ENCODE peak calls at places on chromosomes 5 and 9, in eight cellular contexts. Z, Q, N, A, C, Y, W and P are unnamed samples.

GRCh38 chr5:65548281-65548680 is 14.7 kb downstream of the CENPK start:
- DNase-seq in Z (no peak), Q (no peak), N (no peak), A (no peak), C (no peak), Y (no peak), W (no peak), P (no peak)

GRCh38 chr5:54761213-54761701 is 224.1 kb downstream of the ESM1 start:
- DNase-seq in Z (no peak), Q (peak), N (no peak), A (no peak), C (peak), Y (peak), W (peak), P (no peak)

GRCh38 chr9:98099346-98099745 is 19.7 kb downstream of the TRIM14 start:
- DNase-seq in Z (no peak), Q (no peak), N (no peak), A (no peak), C (no peak), Y (no peak), W (no peak), P (no peak)

GRCh38 chr5:173159256-173159655 is 14.9 kb downstream of the BNIP1 start:
- DNase-seq in Z (no peak), Q (no peak), N (no peak), A (no peak), C (no peak), Y (no peak), W (no peak), P (no peak)

GRCh38 chr5:95870105-95870672 is 47.7 kb upstream of the GLRX start:
- DNase-seq in Z (no peak), Q (peak), N (no peak), A (peak), C (no peak), Y (no peak), W (no peak), P (no peak)

GRCh38 chr5:149206524-149207141 is 65.0 kb upstream of the AFAP1L1 start:
- DNase-seq in Z (no peak), Q (peak), N (no peak), A (no peak), C (peak), Y (no peak), W (no peak), P (peak)

GRCh38 chr5:43037929-43038510 is 2.1 kb downstream of the ANXA2R start:
- DNase-seq in Z (no peak), Q (peak), N (peak), A (no peak), C (no peak), Y (no peak), W (no peak), P (no peak)

GRCh38 chr9:133771486-133772482 is 33.6 kb upstream of the SARDH start:
- DNase-seq in Z (no peak), Q (no peak), N (no peak), A (no peak), C (no peak), Y (peak), W (no peak), P (peak)

GRCh38 chr5:129096382-129096991 is 1.9 kb downstream of the ISOC1 start:
- DNase-seq in Z (no peak), Q (no peak), N (peak), A (no peak), C (no peak), Y (no peak), W (peak), P (no peak)

GRCh38 chr5:132459983-132460834 is 30.4 kb downstream of the IRF1 start:
- DNase-seq in Z (peak), Q (no peak), N (peak), A (no peak), C (peak), Y (no peak), W (no peak), P (peak)

GRCh38 chr9:37920471-37921167 is 16.7 kb upstream of the SLC25A51 start:
- DNase-seq in Z (no peak), Q (no peak), N (peak), A (no peak), C (no peak), Y (no peak), W (peak), P (no peak)

GRCh38 chr9:6214451-6214850 is 1.2 kb upstream of the IL33 start:
- DNase-seq in Z (no peak), Q (peak), N (no peak), A (no peak), C (no peak), Y (no peak), W (no peak), P (no peak)

GRCh38 chr9:76240578-76240977 is 153.6 kb downstream of the RFK start:
- DNase-seq in Z (no peak), Q (no peak), N (no peak), A (no peak), C (no peak), Y (no peak), W (no peak), P (no peak)

GRCh38 chr9:2125909-2126308 is 110.8 kb downstream of the SMARCA2 start:
- DNase-seq in Z (no peak), Q (peak), N (no peak), A (peak), C (no peak), Y (no peak), W (no peak), P (no peak)

GRCh38 chr5:90586469-90586868 is 27.9 kb downstream of the ADGRV1 start:
- DNase-seq in Z (no peak), Q (no peak), N (no peak), A (no peak), C (no peak), Y (no peak), W (no peak), P (no peak)

GRCh38 chr9:114289571-114290481 is 33.1 kb upstream of the ORM1 start:
- DNase-seq in Z (no peak), Q (no peak), N (no peak), A (no peak), C (no peak), Y (peak), W (no peak), P (peak)

GRCh38 chr5:137699291-137700281 is 36.3 kb downstream of the KLHL3 start:
- DNase-seq in Z (no peak), Q (peak), N (no peak), A (no peak), C (no peak), Y (no peak), W (no peak), P (no peak)

GRCh38 chr5:137693951-137694721 is 41.8 kb downstream of the KLHL3 start:
- DNase-seq in Z (no peak), Q (no peak), N (no peak), A (no peak), C (no peak), Y (no peak), W (no peak), P (no peak)

GRCh38 chr5:137693307-137693950 is 42.5 kb downstream of the KLHL3 start:
- DNase-seq in Z (no peak), Q (no peak), N (no peak), A (no peak), C (no peak), Y (no peak), W (no peak), P (no peak)

GRCh38 chr5:137696481-137696880 is 39.4 kb downstream of the KLHL3 start:
- DNase-seq in Z (no peak), Q (peak), N (no peak), A (no peak), C (no peak), Y (no peak), W (no peak), P (no peak)

DNA sequence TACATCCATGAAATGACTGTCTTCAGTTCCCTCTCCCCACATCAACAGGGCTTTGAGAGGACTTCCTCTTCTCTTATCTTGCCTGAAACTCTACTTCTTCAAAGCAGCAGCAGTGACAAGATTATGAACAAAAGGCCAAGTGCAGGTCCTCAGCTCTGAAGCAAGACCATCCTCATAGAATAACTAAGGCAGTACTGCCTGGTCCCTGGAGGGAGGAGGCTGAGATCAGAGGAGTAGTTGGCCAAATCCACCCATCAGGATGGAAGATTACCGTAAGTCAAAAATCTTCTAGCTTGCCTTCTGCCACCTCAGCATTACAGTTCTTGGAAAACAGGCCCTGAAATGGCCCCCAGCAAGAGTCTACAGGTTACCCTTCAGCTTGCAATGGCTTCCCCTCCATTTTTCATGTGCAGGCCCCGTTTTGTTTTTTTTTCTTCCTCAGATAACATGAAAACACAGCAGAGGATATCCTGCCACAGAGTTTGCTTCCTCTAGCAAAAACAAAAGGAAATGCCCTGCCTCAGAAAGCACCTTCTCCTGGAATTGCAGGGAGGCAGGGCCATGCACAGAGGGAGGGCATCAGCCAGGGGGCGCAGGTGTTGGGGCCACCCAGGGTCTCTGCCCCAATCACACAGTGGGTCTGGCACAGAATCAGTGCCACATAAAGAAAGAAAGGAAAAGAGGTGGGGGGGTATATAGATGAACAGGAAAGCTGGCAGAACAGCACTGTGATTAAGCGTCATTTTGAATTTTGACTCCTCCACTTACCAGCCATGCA is 40.0 kb downstream of the KLHL3 start:
- DNase-seq in Z (no peak), Q (no peak), N (peak), A (no peak), C (no peak), Y (no peak), W (no peak), P (no peak)
- TF ChIP-seq CTCF in Z (no peak), Q (no peak), N (no peak), A (peak), C (no peak), Y (no peak), W (no peak), P (peak)

GRCh38 chr9:129008986-129009583 is 19.0 kb downstream of the SH3GLB2 start:
- DNase-seq in Z (no peak), Q (no peak), N (no peak), A (no peak), C (no peak), Y (no peak), W (no peak), P (no peak)

GRCh38 chr9:129007766-129008468 is 20.2 kb downstream of the SH3GLB2 start:
- DNase-seq in Z (no peak), Q (no peak), N (no peak), A (no peak), C (no peak), Y (no peak), W (no peak), P (no peak)

GRCh38 chr9:129009584-129010141 is 18.5 kb downstream of the SH3GLB2 start:
- DNase-seq in Z (no peak), Q (no peak), N (no peak), A (no peak), C (no peak), Y (no peak), W (no peak), P (no peak)

GRCh38 chr9:129007035-129007765 is 20.9 kb downstream of the SH3GLB2 start:
- DNase-seq in Z (no peak), Q (no peak), N (peak), A (no peak), C (peak), Y (no peak), W (no peak), P (peak)

GRCh38 chr9:129008469-129008965 is 19.6 kb downstream of the SH3GLB2 start:
- DNase-seq in Z (no peak), Q (no peak), N (no peak), A (no peak), C (no peak), Y (no peak), W (no peak), P (no peak)
- TF ChIP-seq POLR2A in Z (no peak), Q (no peak), N (peak), A (no peak), C (no peak), Y (no peak), W (no peak), P (no peak)

GRCh38 chr5:140160432-140160831 is 14.6 kb upstream of the CYSTM1 start:
- DNase-seq in Z (no peak), Q (no peak), N (no peak), A (no peak), C (no peak), Y (no peak), W (no peak), P (no peak)

GRCh38 chr5:140153255-140153654 is 21.7 kb upstream of the CYSTM1 start:
- DNase-seq in Z (no peak), Q (no peak), N (peak), A (no peak), C (no peak), Y (no peak), W (no peak), P (no peak)

GRCh38 chr5:140153905-140154304 is 21.1 kb upstream of the CYSTM1 start:
- DNase-seq in Z (no peak), Q (no peak), N (no peak), A (no peak), C (no peak), Y (no peak), W (no peak), P (no peak)

GRCh38 chr5:140159014-140159927 is 15.7 kb upstream of the CYSTM1 start:
- DNase-seq in Z (no peak), Q (no peak), N (no peak), A (no peak), C (no peak), Y (no peak), W (no peak), P (no peak)

DNA sequence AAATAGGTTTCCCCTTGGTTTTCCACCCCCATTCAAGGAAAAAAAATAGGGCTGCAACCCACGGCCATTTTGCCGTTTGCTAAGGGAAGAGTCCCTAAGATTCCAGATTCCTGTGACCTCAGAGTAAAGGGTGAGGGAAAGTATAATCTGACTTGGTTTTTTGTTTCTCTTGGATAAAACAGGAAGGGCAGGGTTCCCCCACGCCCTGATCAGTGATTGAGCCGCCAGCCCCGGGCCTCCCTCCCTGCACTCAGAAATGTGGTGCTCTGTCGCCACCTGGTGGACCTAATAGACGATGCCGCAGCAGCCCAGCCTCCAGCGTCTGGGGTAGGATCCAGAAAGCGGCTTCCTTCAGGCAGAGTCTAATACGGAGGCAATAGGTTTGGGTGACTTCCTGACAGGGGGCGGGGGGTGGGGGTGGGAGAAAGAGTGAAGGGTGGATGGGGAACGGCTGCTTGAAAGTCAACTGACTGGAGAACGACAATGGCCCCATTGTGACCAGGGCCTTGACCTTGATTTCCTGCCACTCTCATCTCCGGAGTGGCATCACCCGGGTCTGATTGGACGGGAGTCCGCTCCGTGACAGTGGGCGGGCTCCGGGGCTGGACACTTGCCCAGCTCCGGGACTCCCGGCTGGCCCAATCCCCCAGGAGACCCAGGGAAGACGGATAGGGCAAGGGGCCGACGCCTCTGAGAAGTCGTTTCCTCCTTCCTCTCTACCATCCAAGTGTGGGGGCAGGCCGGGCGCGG is 17.8 kb upstream of the CYSTM1 start:
- DNase-seq in Z (peak), Q (peak), N (peak), A (peak), C (peak), Y (peak), W (peak), P (peak)
- TF ChIP-seq CTCF in Z (peak), Q (peak), N (peak), A (peak), C (peak), Y (peak), W (peak), P (peak)

GRCh38 chr9:132241840-132242620 is 80.2 kb downstream of the NTNG2 start:
- DNase-seq in Z (peak), Q (no peak), N (no peak), A (no peak), C (no peak), Y (no peak), W (no peak), P (peak)

GRCh38 chr9:132239518-132239917 is 77.7 kb downstream of the NTNG2 start:
- DNase-seq in Z (no peak), Q (no peak), N (no peak), A (no peak), C (no peak), Y (no peak), W (no peak), P (no peak)

GRCh38 chr9:132241483-132241839 is 79.6 kb downstream of the NTNG2 start:
- DNase-seq in Z (no peak), Q (no peak), N (no peak), A (no peak), C (no peak), Y (no peak), W (no peak), P (no peak)

GRCh38 chr9:132239999-132240859 is 78.4 kb downstream of the NTNG2 start:
- DNase-seq in Z (no peak), Q (no peak), N (no peak), A (no peak), C (no peak), Y (no peak), W (no peak), P (peak)

DNA sequence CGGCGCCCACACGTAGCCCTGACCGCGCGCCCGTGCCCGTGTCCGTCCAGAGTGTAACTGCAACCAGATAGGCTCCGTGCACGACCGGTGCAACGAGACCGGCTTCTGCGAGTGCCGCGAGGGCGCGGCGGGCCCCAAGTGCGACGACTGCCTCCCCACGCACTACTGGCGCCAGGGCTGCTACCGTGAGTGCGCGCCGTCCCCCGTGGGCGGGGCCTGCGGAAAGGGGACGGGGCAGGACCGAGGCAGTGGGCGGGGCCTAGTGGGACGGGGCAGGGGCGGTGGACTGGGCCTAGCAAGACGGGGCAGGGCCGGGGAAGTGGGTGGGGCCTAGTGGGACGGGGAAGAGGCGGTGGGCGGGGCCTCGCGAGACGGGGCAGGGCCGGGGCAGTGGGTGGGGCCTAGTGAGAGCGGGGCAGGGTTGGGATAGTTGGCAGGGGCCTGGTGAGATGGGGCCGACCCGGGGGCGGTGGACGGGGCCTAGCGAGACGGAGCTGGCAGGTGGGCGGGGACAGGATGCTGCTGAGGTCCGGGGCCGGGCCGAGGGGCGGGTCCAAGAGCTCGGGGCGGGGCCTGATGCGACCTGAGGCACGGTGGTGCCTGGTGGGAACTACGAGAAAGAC is 79.1 kb downstream of the NTNG2 start:
- DNase-seq in Z (peak), Q (peak), N (peak), A (peak), C (peak), Y (peak), W (peak), P (peak)
- TF ChIP-seq POLR2A in Z (no peak), Q (no peak), N (peak), A (peak), C (peak), Y (no peak), W (peak), P (no peak)